ENCODE peak calls at places on chromosomes 2 and 18, in six cellular contexts. J is A549, S is HepG2, Z is GM12878, T is K562, C is endothelial cell of umbilical vein. F is an unnamed sample.
A peak's percentile ranks its signal among the peaks of the same experiment; 100 is the strongest.

GRCh38 chr2:204505946-204506345 is 39.3 kb upstream of the PARD3B start:
- DNase-seq in J (no peak), S (no peak), Z (no peak), T (no peak), C (no peak), F (no peak)

GRCh38 chr2:16773080-16773713 is 107.6 kb upstream of the CYRIA start:
- DNase-seq in J (peak; percentile 31), S (peak; percentile 43), Z (no peak), T (peak; percentile 52), C (peak; percentile 34), F (peak; percentile 69)

GRCh38 chr2:61712060-61712459 is 141.8 kb downstream of the FAM161A start:
- DNase-seq in J (no peak), S (no peak), Z (no peak), T (no peak), C (no peak), F (no peak)

GRCh38 chr2:181306785-181307184 is 150.4 kb upstream of the ITGA4 start:
- DNase-seq in J (no peak), S (no peak), Z (no peak), T (no peak), C (no peak), F (peak; percentile 39)

GRCh38 chr2:230691005-230691647 is 21.5 kb upstream of the CAB39 start:
- DNase-seq in J (no peak), S (peak; percentile 65), Z (no peak), T (no peak), C (no peak), F (no peak)

GRCh38 chr2:182368446-182368845 is 58.4 kb downstream of the PDE1A start:
- DNase-seq in J (no peak), S (no peak), Z (no peak), T (no peak), C (no peak), F (no peak)

GRCh38 chr18:63079114-63079513 is 240.5 kb downstream of the BCL2 start:
- DNase-seq in J (no peak), S (no peak), Z (peak; percentile 55), T (no peak), C (no peak), F (peak; percentile 60)

GRCh38 chr18:23191952-23192662 is 56.8 kb downstream of the CABLES1 start:
- DNase-seq in J (no peak), S (no peak), Z (no peak), T (no peak), C (peak; percentile 92), F (no peak)

GRCh38 chr18:26386421-26386820 is 160.2 kb downstream of the TAF4B start:
- DNase-seq in J (no peak), S (no peak), Z (no peak), T (no peak), C (no peak), F (no peak)

GRCh38 chr2:223055836-223056235 is 3.8 kb downstream of the KCNE4 start:
- DNase-seq in J (no peak), S (no peak), Z (no peak), T (peak; percentile 73), C (no peak), F (no peak)

GRCh38 chr2:5691659-5692529 is at the start of gene SOX11:
- DNase-seq in J (no peak), S (no peak), Z (no peak), T (no peak), C (no peak), F (no peak)

GRCh38 chr18:48842259-48843061 is 108.3 kb downstream of the SMAD7 start:
- DNase-seq in J (no peak), S (no peak), Z (no peak), T (peak; percentile 24), C (peak; percentile 95), F (no peak)

GRCh38 chr2:127174176-127174575 is 45.9 kb downstream of the CYP27C1 start:
- DNase-seq in J (peak; percentile 28), S (no peak), Z (no peak), T (peak; percentile 57), C (no peak), F (peak; percentile 60)

GRCh38 chr2:74374509-74375205 is 5.5 kb downstream of the DCTN1 start:
- DNase-seq in J (no peak), S (no peak), Z (no peak), T (peak; percentile 88), C (peak; percentile 19), F (no peak)

GRCh38 chr2:127314193-127314988 is 20.4 kb upstream of the ERCC3 start:
- DNase-seq in J (no peak), S (no peak), Z (no peak), T (no peak), C (no peak), F (no peak)

GRCh38 chr2:157479081-157480027 is 35.5 kb upstream of the CYTIP start:
- DNase-seq in J (no peak), S (no peak), Z (no peak), T (no peak), C (no peak), F (no peak)

GRCh38 chr2:34907812-34908211 is 1308.7 kb upstream of the FAM98A start:
- DNase-seq in J (no peak), S (no peak), Z (no peak), T (no peak), C (no peak), F (no peak)

GRCh38 chr2:219175928-219176817 is 552 bp downstream of the CNPPD1 start:
- DNase-seq in J (peak; percentile 33), S (no peak), Z (no peak), T (peak; percentile 30), C (peak; percentile 62), F (peak; percentile 70)

GRCh38 chr2:45888167-45888566 is 236.7 kb downstream of the PRKCE start:
- DNase-seq in J (no peak), S (no peak), Z (no peak), T (no peak), C (no peak), F (peak; percentile 70)

GRCh38 chr2:211085056-211085680 is 528.8 kb downstream of the CPS1 start:
- DNase-seq in J (peak; percentile 8), S (peak; percentile 49), Z (no peak), T (peak; percentile 3), C (peak; percentile 43), F (peak; percentile 36)

GRCh38 chr2:230408244-230408842 is 7.7 kb upstream of the SP100 start:
- DNase-seq in J (no peak), S (no peak), Z (no peak), T (no peak), C (peak; percentile 93), F (no peak)

GRCh38 chr18:13242797-13243196 is 24.2 kb downstream of the LDLRAD4 start:
- DNase-seq in J (no peak), S (no peak), Z (no peak), T (no peak), C (no peak), F (no peak)

GRCh38 chr2:73142937-73143336 is 30.2 kb upstream of the RAB11FIP5 start:
- DNase-seq in J (no peak), S (no peak), Z (no peak), T (no peak), C (no peak), F (no peak)

GRCh38 chr2:231469568-231469920 is 5.3 kb upstream of the NCL start:
- DNase-seq in J (no peak), S (no peak), Z (no peak), T (no peak), C (no peak), F (peak; percentile 68)

GRCh38 chr18:7177131-7177744 is 53.7 kb upstream of the LRRC30 start:
- DNase-seq in J (peak; percentile 43), S (peak; percentile 45), Z (no peak), T (peak; percentile 63), C (peak; percentile 49), F (peak; percentile 57)

GRCh38 chr18:3180325-3180724 is 39.4 kb downstream of the MYOM1 start:
- DNase-seq in J (no peak), S (no peak), Z (no peak), T (no peak), C (no peak), F (no peak)

GRCh38 chr2:205730701-205731271 is 48.5 kb downstream of the NRP2 start:
- DNase-seq in J (no peak), S (no peak), Z (no peak), T (no peak), C (no peak), F (peak; percentile 40)

GRCh38 chr18:67285583-67285982 is 230.9 kb downstream of the DSEL start:
- DNase-seq in J (no peak), S (no peak), Z (no peak), T (no peak), C (no peak), F (no peak)

GRCh38 chr18:67280843-67281242 is 235.7 kb downstream of the DSEL start:
- DNase-seq in J (no peak), S (no peak), Z (no peak), T (no peak), C (no peak), F (no peak)

GRCh38 chr18:67278984-67279383 is 237.5 kb downstream of the DSEL start:
- DNase-seq in J (no peak), S (no peak), Z (no peak), T (no peak), C (no peak), F (no peak)

GRCh38 chr18:67282796-67283195 is 233.7 kb downstream of the DSEL start:
- DNase-seq in J (no peak), S (no peak), Z (no peak), T (no peak), C (peak; percentile 33), F (no peak)

GRCh38 chr18:67281746-67282145 is 234.8 kb downstream of the DSEL start:
- DNase-seq in J (no peak), S (no peak), Z (no peak), T (no peak), C (no peak), F (no peak)
- TF ChIP-seq MYC in J (no peak), S (no peak), Z (no peak), T (no peak), C (no peak), F (no peak)

GRCh38 chr2:42009657-42010580 is 37.9 kb upstream of the PKDCC start:
- DNase-seq in J (no peak), S (no peak), Z (no peak), T (no peak), C (peak; percentile 20), F (no peak)

GRCh38 chr2:42010743-42011298 is 37.0 kb upstream of the PKDCC start:
- DNase-seq in J (no peak), S (no peak), Z (no peak), T (no peak), C (no peak), F (no peak)

GRCh38 chr2:42013409-42013808 is 34.4 kb upstream of the PKDCC start:
- DNase-seq in J (no peak), S (no peak), Z (no peak), T (no peak), C (no peak), F (peak; percentile 54)

GRCh38 chr2:42012137-42012536 is 35.7 kb upstream of the PKDCC start:
- DNase-seq in J (no peak), S (no peak), Z (no peak), T (no peak), C (no peak), F (no peak)

GRCh38 chr2:42012651-42013050 is 35.2 kb upstream of the PKDCC start:
- DNase-seq in J (no peak), S (no peak), Z (no peak), T (no peak), C (no peak), F (no peak)
- TF ChIP-seq CTCF in J (no peak), S (no peak), Z (no peak), T (no peak), C (peak; percentile 12), F (no peak)

GRCh38 chr2:65746919-65747678 is 314.7 kb upstream of the SPRED2 start:
- DNase-seq in J (no peak), S (no peak), Z (no peak), T (no peak), C (no peak), F (no peak)
- H3K4me3 ChIP-seq in J (no peak overlapping the region), S (no peak overlapping the region), Z (no peak overlapping the region), T (no peak overlapping the region), C (no peak overlapping the region), F (no peak overlapping the region)

GRCh38 chr2:105076121-105076520 is 38.3 kb downstream of the MRPS9 start:
- DNase-seq in J (no peak), S (no peak), Z (no peak), T (no peak), C (no peak), F (no peak)
- TF ChIP-seq MYC in J (no peak), S (no peak), Z (no peak), T (no peak), C (no peak), F (no peak)